ENCODE peak calls at places on chromosomes 7 and 10, in six cellular contexts. One of them, this sample, is unnamed.

GRCh38 chr10:128047337-128047736 is 78.9 kb downstream of the MKI67 start:
- DNase-seq in right atrium auricular region: peak
- DNase-seq in A549: peak
- DNase-seq in BJ: no peak
- DNase-seq in transverse colon: peak
- DNase-seq in fibroblast of lung: no peak
- DNase-seq in this sample: no peak

GRCh38 chr7:98203964-98204605 is 7.2 kb upstream of the BHLHA15 start:
- DNase-seq in right atrium auricular region: no peak
- DNase-seq in A549: no peak
- DNase-seq in BJ: no peak
- DNase-seq in transverse colon: no peak
- DNase-seq in fibroblast of lung: no peak
- DNase-seq in this sample: no peak

GRCh38 chr7:118076564-118076963 is 107.4 kb upstream of the LSM8 start:
- DNase-seq in right atrium auricular region: no peak
- DNase-seq in A549: no peak
- DNase-seq in BJ: no peak
- DNase-seq in transverse colon: no peak
- DNase-seq in fibroblast of lung: no peak
- DNase-seq in this sample: no peak

GRCh38 chr7:47475880-47476227 is 106.1 kb downstream of the TNS3 start:
- DNase-seq in right atrium auricular region: no peak
- DNase-seq in A549: no peak
- DNase-seq in BJ: no peak
- DNase-seq in transverse colon: no peak
- DNase-seq in fibroblast of lung: no peak
- DNase-seq in this sample: no peak

GRCh38 chr7:31122649-31123058 is 70.5 kb downstream of the ADCYAP1R1 start:
- DNase-seq in right atrium auricular region: peak
- DNase-seq in A549: peak
- DNase-seq in BJ: peak
- DNase-seq in transverse colon: peak
- DNase-seq in fibroblast of lung: peak
- DNase-seq in this sample: peak

GRCh38 chr10:95537543-95537930 is 23.6 kb downstream of the SORBS1 start:
- DNase-seq in right atrium auricular region: no peak
- DNase-seq in A549: no peak
- DNase-seq in BJ: no peak
- DNase-seq in transverse colon: no peak
- DNase-seq in fibroblast of lung: no peak
- DNase-seq in this sample: no peak

GRCh38 chr10:49552277-49552676 is 13.4 kb upstream of the ERCC6 start:
- DNase-seq in right atrium auricular region: no peak
- DNase-seq in A549: peak
- DNase-seq in BJ: peak
- DNase-seq in transverse colon: no peak
- DNase-seq in fibroblast of lung: no peak
- DNase-seq in this sample: no peak

GRCh38 chr10:75347211-75347610 is 54.4 kb downstream of the ZNF503 start:
- DNase-seq in right atrium auricular region: no peak
- DNase-seq in A549: no peak
- DNase-seq in BJ: no peak
- DNase-seq in transverse colon: no peak
- DNase-seq in fibroblast of lung: no peak
- DNase-seq in this sample: no peak

GRCh38 chr7:47326808-47327207 is 255.1 kb downstream of the TNS3 start:
- DNase-seq in right atrium auricular region: no peak
- DNase-seq in A549: no peak
- DNase-seq in BJ: no peak
- DNase-seq in transverse colon: no peak
- DNase-seq in fibroblast of lung: peak
- DNase-seq in this sample: no peak

GRCh38 chr7:130950741-130951140 is 216.7 kb upstream of the KLF14 start:
- DNase-seq in right atrium auricular region: no peak
- DNase-seq in A549: no peak
- DNase-seq in BJ: no peak
- DNase-seq in transverse colon: no peak
- DNase-seq in fibroblast of lung: no peak
- DNase-seq in this sample: no peak

GRCh38 chr10:78905015-78905939 is 163.5 kb upstream of the ZMIZ1 start:
- DNase-seq in right atrium auricular region: peak
- DNase-seq in A549: no peak
- DNase-seq in BJ: no peak
- DNase-seq in transverse colon: no peak
- DNase-seq in fibroblast of lung: no peak
- DNase-seq in this sample: no peak

GRCh38 chr7:148941598-148942280 is 57.6 kb upstream of the EZH2 start:
- DNase-seq in right atrium auricular region: peak
- DNase-seq in A549: peak
- DNase-seq in BJ: no peak
- DNase-seq in transverse colon: peak
- DNase-seq in fibroblast of lung: peak
- DNase-seq in this sample: no peak

GRCh38 chr10:49138361-49138891 is 4.6 kb upstream of the FAM170B start:
- DNase-seq in right atrium auricular region: no peak
- DNase-seq in A549: no peak
- DNase-seq in BJ: peak
- DNase-seq in transverse colon: no peak
- DNase-seq in fibroblast of lung: peak
- DNase-seq in this sample: no peak

GRCh38 chr10:24974978-24975377 is 22.6 kb upstream of the PRTFDC1 start:
- DNase-seq in right atrium auricular region: no peak
- DNase-seq in A549: peak
- DNase-seq in BJ: peak
- DNase-seq in transverse colon: no peak
- DNase-seq in fibroblast of lung: peak
- DNase-seq in this sample: no peak
- TF ChIP-seq CTCF in right atrium auricular region: peak
- TF ChIP-seq CTCF in A549: no peak
- TF ChIP-seq CTCF in BJ: peak
- TF ChIP-seq CTCF in transverse colon: no peak
- TF ChIP-seq CTCF in fibroblast of lung: peak
- TF ChIP-seq CTCF in this sample: no peak

GRCh38 chr7:80136276-80137045 is 1.8 kb downstream of the GNAI1 start:
- DNase-seq in right atrium auricular region: no peak
- DNase-seq in A549: no peak
- DNase-seq in BJ: no peak
- DNase-seq in transverse colon: no peak
- DNase-seq in fibroblast of lung: peak
- DNase-seq in this sample: no peak
- H3K4me3 ChIP-seq in right atrium auricular region: peak
- H3K4me3 ChIP-seq in A549: peak
- H3K4me3 ChIP-seq in BJ: peak
- H3K4me3 ChIP-seq in transverse colon: peak
- H3K4me3 ChIP-seq in fibroblast of lung: peak
- H3K4me3 ChIP-seq in this sample: peak

GRCh38 chr10:19634163-19634562 is 182.1 kb upstream of the PLXDC2 start:
- DNase-seq in right atrium auricular region: no peak
- DNase-seq in A549: no peak
- DNase-seq in BJ: no peak
- DNase-seq in transverse colon: no peak
- DNase-seq in fibroblast of lung: no peak
- DNase-seq in this sample: no peak

GRCh38 chr10:19628767-19629443 is 187.3 kb upstream of the PLXDC2 start:
- DNase-seq in right atrium auricular region: no peak
- DNase-seq in A549: no peak
- DNase-seq in BJ: no peak
- DNase-seq in transverse colon: no peak
- DNase-seq in fibroblast of lung: peak
- DNase-seq in this sample: no peak

DNA sequence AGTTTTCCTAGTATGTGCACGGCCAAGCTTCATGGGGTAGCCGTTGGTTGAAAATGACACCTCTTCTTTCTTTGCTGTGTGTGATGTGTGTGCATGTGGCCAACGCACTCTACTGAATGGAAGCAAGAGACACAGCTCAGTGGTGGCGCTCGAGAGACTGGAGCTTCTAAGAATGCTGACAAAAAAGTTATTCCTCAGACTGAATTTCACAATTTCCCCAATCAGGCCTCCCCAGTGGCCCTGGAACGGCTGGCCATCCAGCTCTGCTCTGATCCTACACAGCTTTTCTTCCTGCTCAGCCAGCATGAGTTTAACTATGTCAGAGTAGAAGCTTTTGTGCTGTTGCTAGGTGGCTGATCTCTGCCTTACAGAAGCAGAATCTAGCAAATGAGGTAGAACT is 186.7 kb upstream of the PLXDC2 start:
- DNase-seq in right atrium auricular region: peak
- DNase-seq in A549: peak
- DNase-seq in BJ: no peak
- DNase-seq in transverse colon: peak
- DNase-seq in fibroblast of lung: peak
- DNase-seq in this sample: no peak
- TF ChIP-seq CTCF in right atrium auricular region: peak
- TF ChIP-seq CTCF in A549: no peak
- TF ChIP-seq CTCF in BJ: no peak
- TF ChIP-seq CTCF in transverse colon: no peak
- TF ChIP-seq CTCF in fibroblast of lung: peak
- TF ChIP-seq CTCF in this sample: no peak

GRCh38 chr7:151168022-151168786 is 710 bp upstream of the GBX1 start:
- DNase-seq in right atrium auricular region: no peak
- DNase-seq in A549: peak
- DNase-seq in BJ: no peak
- DNase-seq in transverse colon: peak
- DNase-seq in fibroblast of lung: no peak
- DNase-seq in this sample: no peak
- H3K4me3 ChIP-seq in right atrium auricular region: peak
- H3K4me3 ChIP-seq in A549: peak
- H3K4me3 ChIP-seq in BJ: no peak
- H3K4me3 ChIP-seq in transverse colon: peak
- H3K4me3 ChIP-seq in fibroblast of lung: no peak
- H3K4me3 ChIP-seq in this sample: no peak

GRCh38 chr10:84078771-84079170 is 60.5 kb upstream of the GHITM start:
- DNase-seq in right atrium auricular region: no peak
- DNase-seq in A549: no peak
- DNase-seq in BJ: no peak
- DNase-seq in transverse colon: no peak
- DNase-seq in fibroblast of lung: no peak
- DNase-seq in this sample: no peak

GRCh38 chr10:84075226-84076046 is 63.9 kb upstream of the GHITM start:
- DNase-seq in right atrium auricular region: no peak
- DNase-seq in A549: no peak
- DNase-seq in BJ: no peak
- DNase-seq in transverse colon: no peak
- DNase-seq in fibroblast of lung: no peak
- DNase-seq in this sample: peak

GRCh38 chr10:84077728-84078127 is 61.6 kb upstream of the GHITM start:
- DNase-seq in right atrium auricular region: no peak
- DNase-seq in A549: no peak
- DNase-seq in BJ: no peak
- DNase-seq in transverse colon: no peak
- DNase-seq in fibroblast of lung: no peak
- DNase-seq in this sample: no peak

GRCh38 chr10:84076047-84076388 is 63.3 kb upstream of the GHITM start:
- DNase-seq in right atrium auricular region: no peak
- DNase-seq in A549: no peak
- DNase-seq in BJ: peak
- DNase-seq in transverse colon: no peak
- DNase-seq in fibroblast of lung: peak
- DNase-seq in this sample: peak

DNA sequence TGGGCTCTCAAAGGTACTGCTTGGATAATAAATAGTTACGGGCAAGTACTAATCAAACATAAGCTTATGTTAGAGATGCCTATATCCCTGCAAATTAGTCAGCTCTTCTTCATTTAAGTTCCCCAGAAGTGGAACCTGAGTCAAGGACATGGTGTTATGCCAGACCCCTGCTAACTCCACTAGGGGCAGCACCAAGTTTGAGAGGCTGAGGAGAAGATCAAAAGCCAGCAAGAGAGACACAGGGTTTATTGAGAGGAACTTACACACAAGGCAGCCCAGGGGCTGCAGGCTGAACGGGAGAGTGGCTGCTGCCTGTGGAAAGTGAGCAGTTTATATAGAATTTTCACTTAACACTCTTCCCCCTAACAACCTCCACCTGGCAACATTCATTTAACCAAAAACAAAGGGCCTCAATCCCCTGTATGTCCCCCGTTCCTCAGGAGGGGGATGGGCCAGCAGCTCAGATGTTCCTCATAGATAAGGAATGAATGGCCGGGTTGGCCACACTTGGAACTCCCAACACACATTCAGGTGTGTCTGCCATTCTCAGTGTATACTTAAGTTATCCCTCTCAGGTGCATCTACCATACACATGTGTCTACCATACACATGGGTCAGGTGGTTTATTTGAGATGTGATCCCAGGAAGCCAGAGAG is 62.6 kb upstream of the GHITM start:
- DNase-seq in right atrium auricular region: no peak
- DNase-seq in A549: peak
- DNase-seq in BJ: no peak
- DNase-seq in transverse colon: no peak
- DNase-seq in fibroblast of lung: no peak
- DNase-seq in this sample: peak
- TF ChIP-seq CTCF in right atrium auricular region: peak
- TF ChIP-seq CTCF in A549: no peak
- TF ChIP-seq CTCF in BJ: peak
- TF ChIP-seq CTCF in transverse colon: no peak
- TF ChIP-seq CTCF in fibroblast of lung: peak
- TF ChIP-seq CTCF in this sample: peak

DNA sequence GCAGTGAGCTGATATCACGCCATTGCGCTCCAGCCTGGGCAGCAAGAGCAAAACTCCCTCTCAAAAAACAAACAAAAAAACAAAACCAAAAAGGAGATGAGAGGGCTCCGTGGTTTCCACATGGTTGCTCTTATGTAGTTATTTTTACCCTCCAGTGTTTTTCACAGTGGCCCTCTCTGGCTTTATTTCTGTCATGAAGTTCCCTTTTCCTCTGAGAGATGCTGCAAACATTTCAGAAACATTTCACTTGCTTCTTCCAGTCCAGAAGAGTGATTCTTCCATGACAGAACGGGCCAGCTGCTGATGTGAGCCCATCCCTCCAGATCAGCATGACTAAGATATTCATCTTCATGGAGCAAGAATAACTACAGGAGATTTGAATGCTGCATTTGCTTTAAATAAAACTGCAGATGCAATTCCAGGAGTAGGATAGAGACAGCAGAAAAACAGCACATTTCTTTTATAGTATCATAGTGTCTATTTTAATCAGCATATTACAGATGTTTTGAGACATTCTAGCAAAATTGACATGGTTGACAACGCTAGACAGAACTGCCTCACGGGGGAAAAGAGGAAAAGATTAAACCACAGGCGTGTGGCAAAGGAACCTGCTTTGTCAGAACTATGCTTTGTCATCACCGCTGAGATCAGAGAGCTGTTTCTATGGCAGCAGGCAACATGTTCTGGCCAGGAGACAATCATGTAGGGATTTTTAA is 40.3 kb downstream of the NRCAM start:
- DNase-seq in right atrium auricular region: no peak
- DNase-seq in A549: peak
- DNase-seq in BJ: no peak
- DNase-seq in transverse colon: no peak
- DNase-seq in fibroblast of lung: peak
- DNase-seq in this sample: no peak
- H3K4me3 ChIP-seq in right atrium auricular region: no peak
- H3K4me3 ChIP-seq in A549: no peak
- H3K4me3 ChIP-seq in BJ: no peak
- H3K4me3 ChIP-seq in transverse colon: no peak
- H3K4me3 ChIP-seq in fibroblast of lung: no peak
- H3K4me3 ChIP-seq in this sample: no peak

This sample was measured in HFF-Myc.